ENCODE peak calls at places on chromosomes 16 and 17, in ten cellular contexts. One of them, this sample, is unnamed.

GRCh38 chr17:45784583-45785372 is 658 bp downstream of the CRHR1 start:
- DNase-seq in tibial nerve: no peak
- DNase-seq in foreskin keratinocyte: no peak
- DNase-seq in Calu3: peak
- DNase-seq in pancreas: peak
- DNase-seq in MCF 10A: no peak
- DNase-seq in esophagus squamous epithelium: no peak
- DNase-seq in body of pancreas: peak
- DNase-seq in GM10248: peak
- DNase-seq in cardiac fibroblast: no peak
- DNase-seq in this sample: no peak

GRCh38 chr16:57391708-57392107 is 12.9 kb upstream of the CCL17 start:
- DNase-seq in cardiac fibroblast: no peak
- DNase-seq in MCF 10A: no peak
- DNase-seq in Calu3: no peak
- DNase-seq in GM10248: no peak
- DNase-seq in pancreas: no peak
- DNase-seq in body of pancreas: no peak
- DNase-seq in tibial nerve: no peak
- DNase-seq in esophagus squamous epithelium: no peak
- DNase-seq in foreskin keratinocyte: no peak
- DNase-seq in this sample: no peak

GRCh38 chr17:34434065-34434464 is 71.0 kb upstream of the CCL1 start:
- DNase-seq in pancreas: no peak
- DNase-seq in cardiac fibroblast: no peak
- DNase-seq in Calu3: peak
- DNase-seq in tibial nerve: no peak
- DNase-seq in MCF 10A: no peak
- DNase-seq in esophagus squamous epithelium: no peak
- DNase-seq in GM10248: no peak
- DNase-seq in foreskin keratinocyte: no peak
- DNase-seq in body of pancreas: no peak
- DNase-seq in this sample: no peak

GRCh38 chr16:86181526-86181925 is 282.6 kb downstream of the IRF8 start:
- DNase-seq in cardiac fibroblast: no peak
- DNase-seq in MCF 10A: no peak
- DNase-seq in body of pancreas: no peak
- DNase-seq in tibial nerve: no peak
- DNase-seq in esophagus squamous epithelium: no peak
- DNase-seq in foreskin keratinocyte: no peak
- DNase-seq in Calu3: no peak
- DNase-seq in pancreas: no peak
- DNase-seq in GM10248: no peak
- DNase-seq in this sample: no peak

GRCh38 chr16:57606147-57606846 is 22.1 kb upstream of the ADGRG1 start:
- DNase-seq in MCF 10A: no peak
- DNase-seq in pancreas: no peak
- DNase-seq in esophagus squamous epithelium: no peak
- DNase-seq in Calu3: no peak
- DNase-seq in tibial nerve: no peak
- DNase-seq in GM10248: no peak
- DNase-seq in cardiac fibroblast: no peak
- DNase-seq in foreskin keratinocyte: no peak
- DNase-seq in body of pancreas: no peak
- DNase-seq in this sample: no peak

GRCh38 chr17:60372790-60373483 is 19.0 kb downstream of the USP32 start:
- DNase-seq in cardiac fibroblast: peak
- DNase-seq in MCF 10A: peak
- DNase-seq in tibial nerve: no peak
- DNase-seq in GM10248: no peak
- DNase-seq in foreskin keratinocyte: peak
- DNase-seq in Calu3: no peak
- DNase-seq in esophagus squamous epithelium: no peak
- DNase-seq in body of pancreas: no peak
- DNase-seq in pancreas: no peak
- DNase-seq in this sample: no peak

GRCh38 chr16:57821149-57821971 is 19.1 kb upstream of the KIFC3 start:
- DNase-seq in esophagus squamous epithelium: no peak
- DNase-seq in Calu3: no peak
- DNase-seq in GM10248: no peak
- DNase-seq in body of pancreas: no peak
- DNase-seq in foreskin keratinocyte: no peak
- DNase-seq in tibial nerve: no peak
- DNase-seq in MCF 10A: peak
- DNase-seq in cardiac fibroblast: no peak
- DNase-seq in pancreas: no peak
- DNase-seq in this sample: no peak

GRCh38 chr17:77382966-77383612 is 242.3 kb downstream of the SEC14L1 start:
- DNase-seq in GM10248: no peak
- DNase-seq in body of pancreas: no peak
- DNase-seq in pancreas: no peak
- DNase-seq in cardiac fibroblast: peak
- DNase-seq in tibial nerve: no peak
- DNase-seq in foreskin keratinocyte: no peak
- DNase-seq in Calu3: no peak
- DNase-seq in MCF 10A: no peak
- DNase-seq in esophagus squamous epithelium: no peak
- DNase-seq in this sample: no peak

GRCh38 chr17:61460796-61461585 is 8.8 kb downstream of the TBX4 start:
- DNase-seq in MCF 10A: no peak
- DNase-seq in foreskin keratinocyte: no peak
- DNase-seq in GM10248: no peak
- DNase-seq in Calu3: no peak
- DNase-seq in pancreas: no peak
- DNase-seq in tibial nerve: no peak
- DNase-seq in esophagus squamous epithelium: no peak
- DNase-seq in cardiac fibroblast: no peak
- DNase-seq in body of pancreas: no peak
- DNase-seq in this sample: no peak

GRCh38 chr17:37659887-37660286 is 16.6 kb upstream of the DDX52 start:
- DNase-seq in foreskin keratinocyte: no peak
- DNase-seq in MCF 10A: no peak
- DNase-seq in cardiac fibroblast: no peak
- DNase-seq in body of pancreas: no peak
- DNase-seq in GM10248: no peak
- DNase-seq in Calu3: no peak
- DNase-seq in esophagus squamous epithelium: no peak
- DNase-seq in tibial nerve: no peak
- DNase-seq in pancreas: no peak
- DNase-seq in this sample: no peak

GRCh38 chr17:37662358-37662757 is 19.1 kb upstream of the DDX52 start:
- DNase-seq in cardiac fibroblast: no peak
- DNase-seq in Calu3: no peak
- DNase-seq in GM10248: no peak
- DNase-seq in pancreas: no peak
- DNase-seq in foreskin keratinocyte: no peak
- DNase-seq in tibial nerve: no peak
- DNase-seq in MCF 10A: no peak
- DNase-seq in body of pancreas: no peak
- DNase-seq in esophagus squamous epithelium: no peak
- DNase-seq in this sample: no peak

GRCh38 chr17:37657202-37657601 is 14.0 kb upstream of the DDX52 start:
- DNase-seq in GM10248: no peak
- DNase-seq in tibial nerve: no peak
- DNase-seq in body of pancreas: no peak
- DNase-seq in pancreas: no peak
- DNase-seq in MCF 10A: no peak
- DNase-seq in esophagus squamous epithelium: no peak
- DNase-seq in cardiac fibroblast: no peak
- DNase-seq in Calu3: no peak
- DNase-seq in foreskin keratinocyte: no peak
- DNase-seq in this sample: no peak

GRCh38 chr17:37664214-37664613 is 21.0 kb upstream of the DDX52 start:
- DNase-seq in pancreas: no peak
- DNase-seq in esophagus squamous epithelium: no peak
- DNase-seq in tibial nerve: no peak
- DNase-seq in GM10248: no peak
- DNase-seq in body of pancreas: no peak
- DNase-seq in cardiac fibroblast: no peak
- DNase-seq in MCF 10A: no peak
- DNase-seq in foreskin keratinocyte: no peak
- DNase-seq in Calu3: no peak
- DNase-seq in this sample: no peak

GRCh38 chr17:37661372-37662014 is 18.2 kb upstream of the DDX52 start:
- DNase-seq in Calu3: no peak
- DNase-seq in cardiac fibroblast: no peak
- DNase-seq in pancreas: no peak
- DNase-seq in esophagus squamous epithelium: no peak
- DNase-seq in MCF 10A: no peak
- DNase-seq in tibial nerve: no peak
- DNase-seq in body of pancreas: no peak
- DNase-seq in GM10248: no peak
- DNase-seq in foreskin keratinocyte: no peak
- DNase-seq in this sample: no peak
- TF ChIP-seq CTCF in Calu3: peak
- TF ChIP-seq CTCF in cardiac fibroblast: no peak
- TF ChIP-seq CTCF in pancreas: no peak
- TF ChIP-seq CTCF in esophagus squamous epithelium: no peak
- TF ChIP-seq CTCF in MCF 10A: no peak
- TF ChIP-seq CTCF in tibial nerve: no peak
- TF ChIP-seq CTCF in body of pancreas: no peak
- TF ChIP-seq CTCF in GM10248: no peak
- TF ChIP-seq CTCF in foreskin keratinocyte: peak
- TF ChIP-seq CTCF in this sample: no peak

DNA sequence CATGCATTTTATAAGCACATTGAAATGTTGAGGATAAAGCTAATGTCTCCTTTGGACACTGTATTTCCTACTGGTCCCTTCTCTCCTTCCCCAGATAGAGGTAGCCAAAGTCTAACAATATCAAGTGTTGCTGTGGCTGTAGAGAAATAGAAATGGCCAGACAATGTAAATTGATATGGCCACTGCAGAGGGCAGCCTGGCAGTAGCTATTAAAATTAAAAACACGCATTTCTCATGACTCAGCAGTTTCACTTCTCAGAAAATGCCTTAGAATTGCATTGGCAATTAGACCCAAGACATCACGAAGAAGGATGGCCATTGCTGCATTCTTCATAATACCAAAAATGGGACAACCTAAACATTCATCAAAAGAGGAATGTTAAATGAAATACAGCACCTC is 46.8 kb upstream of the MRTFB start:
- DNase-seq in cardiac fibroblast: peak
- DNase-seq in foreskin keratinocyte: no peak
- DNase-seq in tibial nerve: no peak
- DNase-seq in pancreas: no peak
- DNase-seq in Calu3: no peak
- DNase-seq in GM10248: no peak
- DNase-seq in MCF 10A: peak
- DNase-seq in esophagus squamous epithelium: no peak
- DNase-seq in body of pancreas: no peak
- DNase-seq in this sample: no peak
- TF ChIP-seq CTCF in cardiac fibroblast: no peak
- TF ChIP-seq CTCF in foreskin keratinocyte: peak
- TF ChIP-seq CTCF in tibial nerve: no peak
- TF ChIP-seq CTCF in pancreas: no peak
- TF ChIP-seq CTCF in Calu3: no peak
- TF ChIP-seq CTCF in GM10248: no peak
- TF ChIP-seq CTCF in MCF 10A: no peak
- TF ChIP-seq CTCF in esophagus squamous epithelium: no peak
- TF ChIP-seq CTCF in body of pancreas: no peak
- TF ChIP-seq CTCF in this sample: peak

GRCh38 chr16:88630433-88630832 is 7.9 kb upstream of the IL17C start:
- DNase-seq in body of pancreas: no peak
- DNase-seq in GM10248: no peak
- DNase-seq in MCF 10A: no peak
- DNase-seq in foreskin keratinocyte: no peak
- DNase-seq in tibial nerve: no peak
- DNase-seq in pancreas: no peak
- DNase-seq in Calu3: no peak
- DNase-seq in cardiac fibroblast: no peak
- DNase-seq in esophagus squamous epithelium: no peak
- DNase-seq in this sample: no peak

GRCh38 chr16:88627531-88628411 is 10.6 kb upstream of the IL17C start:
- DNase-seq in Calu3: no peak
- DNase-seq in GM10248: no peak
- DNase-seq in esophagus squamous epithelium: no peak
- DNase-seq in foreskin keratinocyte: no peak
- DNase-seq in body of pancreas: no peak
- DNase-seq in cardiac fibroblast: no peak
- DNase-seq in MCF 10A: no peak
- DNase-seq in tibial nerve: no peak
- DNase-seq in pancreas: no peak
- DNase-seq in this sample: no peak

GRCh38 chr16:88629835-88630234 is 8.5 kb upstream of the IL17C start:
- DNase-seq in MCF 10A: no peak
- DNase-seq in Calu3: no peak
- DNase-seq in cardiac fibroblast: no peak
- DNase-seq in tibial nerve: no peak
- DNase-seq in foreskin keratinocyte: no peak
- DNase-seq in body of pancreas: no peak
- DNase-seq in esophagus squamous epithelium: no peak
- DNase-seq in GM10248: no peak
- DNase-seq in pancreas: no peak
- DNase-seq in this sample: no peak

GRCh38 chr16:88626646-88627045 is 11.7 kb upstream of the IL17C start:
- DNase-seq in foreskin keratinocyte: no peak
- DNase-seq in body of pancreas: no peak
- DNase-seq in GM10248: no peak
- DNase-seq in cardiac fibroblast: no peak
- DNase-seq in esophagus squamous epithelium: no peak
- DNase-seq in pancreas: no peak
- DNase-seq in MCF 10A: no peak
- DNase-seq in Calu3: no peak
- DNase-seq in tibial nerve: no peak
- DNase-seq in this sample: no peak

DNA sequence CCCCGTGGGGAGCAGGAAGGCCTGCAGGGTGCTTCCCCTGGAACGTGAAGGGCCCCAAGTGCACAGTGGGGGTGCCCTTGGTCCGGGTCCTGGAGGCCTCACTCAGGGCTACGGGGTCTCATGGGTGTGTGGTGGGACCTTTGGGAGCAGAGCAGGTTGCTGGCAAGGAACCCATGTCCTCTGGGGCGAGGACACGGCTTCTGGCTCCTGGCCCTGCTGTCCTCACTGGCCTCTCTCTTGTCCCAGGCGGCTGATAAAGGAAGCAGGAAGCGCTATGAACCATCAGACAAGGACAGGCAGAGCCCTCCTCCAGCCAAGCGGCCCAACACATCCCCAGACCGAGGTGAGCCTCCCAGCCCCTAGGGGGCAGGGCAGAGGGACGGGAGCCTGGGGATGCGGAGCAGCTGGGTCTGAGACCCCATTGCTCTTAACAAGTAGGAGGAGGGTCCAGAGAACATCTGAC is 9.8 kb upstream of the IL17C start:
- DNase-seq in pancreas: no peak
- DNase-seq in MCF 10A: no peak
- DNase-seq in cardiac fibroblast: peak
- DNase-seq in foreskin keratinocyte: no peak
- DNase-seq in esophagus squamous epithelium: no peak
- DNase-seq in GM10248: no peak
- DNase-seq in Calu3: no peak
- DNase-seq in tibial nerve: no peak
- DNase-seq in body of pancreas: no peak
- DNase-seq in this sample: no peak
- TF ChIP-seq CTCF in pancreas: no peak
- TF ChIP-seq CTCF in MCF 10A: peak
- TF ChIP-seq CTCF in cardiac fibroblast: peak
- TF ChIP-seq CTCF in foreskin keratinocyte: peak
- TF ChIP-seq CTCF in esophagus squamous epithelium: no peak
- TF ChIP-seq CTCF in GM10248: peak
- TF ChIP-seq CTCF in Calu3: peak
- TF ChIP-seq CTCF in tibial nerve: no peak
- TF ChIP-seq CTCF in body of pancreas: no peak
- TF ChIP-seq CTCF in this sample: peak

GRCh38 chr16:50677351-50677750 is 3.8 kb downstream of the SNX20 start:
- DNase-seq in MCF 10A: no peak
- DNase-seq in tibial nerve: no peak
- DNase-seq in GM10248: no peak
- DNase-seq in esophagus squamous epithelium: no peak
- DNase-seq in pancreas: no peak
- DNase-seq in cardiac fibroblast: no peak
- DNase-seq in foreskin keratinocyte: no peak
- DNase-seq in body of pancreas: no peak
- DNase-seq in Calu3: no peak
- DNase-seq in this sample: no peak
- TF ChIP-seq CTCF in MCF 10A: peak
- TF ChIP-seq CTCF in tibial nerve: no peak
- TF ChIP-seq CTCF in GM10248: peak
- TF ChIP-seq CTCF in esophagus squamous epithelium: no peak
- TF ChIP-seq CTCF in pancreas: no peak
- TF ChIP-seq CTCF in cardiac fibroblast: peak
- TF ChIP-seq CTCF in foreskin keratinocyte: peak
- TF ChIP-seq CTCF in body of pancreas: peak
- TF ChIP-seq CTCF in Calu3: peak
- TF ChIP-seq CTCF in this sample: peak